ENCODE peak calls at places on chromosomes 12 and 14, in ten cellular contexts. W is fibroblast of the conjunctiva; X is A673; F is glutamatergic neuron; S is lower leg skin; G is GF-D8; Z is central memory CD4-positive, alpha-beta T cell; U is nucleus accumbens; A is A172; T is endothelial cell. C is an unnamed sample.

GRCh38 chr12:108307006-108307405 is 32.1 kb downstream of the CMKLR1 start:
- DNase-seq in W (no peak), X (no peak), F (no peak), S (no peak), G (no peak), Z (no peak), U (no peak), A (peak; percentile 56), T (no peak), C (no peak)

GRCh38 chr12:47551426-47551851 is 154.4 kb downstream of the RPAP3 start:
- DNase-seq in W (peak; percentile 12), X (no peak), F (no peak), S (no peak), G (no peak), Z (no peak), U (no peak), A (peak; percentile 11), T (no peak), C (no peak)

GRCh38 chr12:27539191-27539631 is 15.2 kb downstream of the PPFIBP1 start:
- DNase-seq in W (no peak), X (no peak), F (no peak), S (no peak), G (no peak), Z (no peak), U (no peak), A (no peak), T (no peak), C (no peak)

GRCh38 chr12:106145539-106146447 is 7.0 kb upstream of the NUAK1 start:
- DNase-seq in W (no peak), X (no peak), F (no peak), S (peak; percentile 64), G (no peak), Z (no peak), U (no peak), A (peak; percentile 52), T (no peak), C (no peak)

GRCh38 chr12:97194551-97194950 is 268.1 kb upstream of the RMST start:
- DNase-seq in W (no peak), X (no peak), F (no peak), S (no peak), G (no peak), Z (no peak), U (no peak), A (no peak), T (no peak), C (no peak)

GRCh38 chr12:16609140-16609539 is 3.2 kb upstream of the LMO3 start:
- DNase-seq in W (no peak), X (no peak), F (no peak), S (no peak), G (no peak), Z (no peak), U (no peak), A (no peak), T (no peak), C (no peak)

GRCh38 chr12:116278667-116279066 is 1.2 kb upstream of the MED13L start:
- DNase-seq in W (no peak), X (no peak), F (no peak), S (no peak), G (peak; percentile 39), Z (no peak), U (no peak), A (no peak), T (no peak), C (no peak)

GRCh38 chr12:96425321-96425720 is 25.1 kb upstream of the CDK17 start:
- DNase-seq in W (no peak), X (no peak), F (no peak), S (no peak), G (no peak), Z (no peak), U (no peak), A (peak; percentile 82), T (no peak), C (no peak)

GRCh38 chr14:23571701-23572523 is 4.3 kb upstream of the AP1G2 start:
- DNase-seq in W (no peak), X (no peak), F (peak; percentile 11), S (peak; percentile 82), G (no peak), Z (no peak), U (no peak), A (no peak), T (no peak), C (no peak)

GRCh38 chr14:22821193-22822016 is 6.2 kb upstream of the SLC7A7 start:
- DNase-seq in W (no peak), X (peak; percentile 63), F (no peak), S (no peak), G (no peak), Z (no peak), U (no peak), A (no peak), T (no peak), C (no peak)

GRCh38 chr14:54718046-54718445 is 151.1 kb downstream of the SAMD4A start:
- DNase-seq in W (no peak), X (no peak), F (no peak), S (no peak), G (no peak), Z (no peak), U (no peak), A (no peak), T (no peak), C (no peak)

GRCh38 chr14:68569546-68569908 is 223.3 kb downstream of the ZFP36L1 start:
- DNase-seq in W (no peak), X (no peak), F (no peak), S (no peak), G (no peak), Z (no peak), U (peak; percentile 29), A (no peak), T (no peak), C (no peak)